ENCODE peak calls at places on chromosomes 12 and 14, in six cellular contexts. C, W, Z, O, U and M are unnamed samples.

GRCh38 chr12:49092086-49092815 is 2.4 kb downstream of the DHH start:
- DNase-seq in C (peak; percentile 62), O (no peak), W (no peak), U (no peak), Z (peak; percentile 90), M (no peak)

GRCh38 chr12:53623526-53623925 is 2.7 kb downstream of the ATF7 start:
- DNase-seq in C (peak; percentile 82), Z (no peak), O (no peak), U (no peak), W (no peak), M (no peak)

GRCh38 chr14:66709292-66709691 is 201.3 kb downstream of the GPHN start:
- DNase-seq in U (no peak), C (peak; percentile 52), Z (no peak), O (no peak), W (no peak), M (no peak)

GRCh38 chr14:63383776-63384367 is 65.1 kb upstream of the GPHB5 start:
- DNase-seq in U (peak; percentile 8), W (no peak), O (peak; percentile 17), Z (no peak), C (no peak), M (no peak)

GRCh38 chr14:71703477-71703876 is 228.8 kb upstream of the RGS6 start:
- DNase-seq in W (no peak), U (no peak), O (no peak), Z (no peak), C (no peak), M (no peak)

GRCh38 chr14:97707603-97708002 is 910.4 kb downstream of the VRK1 start:
- DNase-seq in U (no peak), O (peak; percentile 40), Z (no peak), W (no peak), C (no peak), M (peak; percentile 39)

GRCh38 chr12:112285600-112286401 is 96.4 kb downstream of the HECTD4 start:
- DNase-seq in C (no peak), U (no peak), O (no peak), W (no peak), Z (no peak), M (no peak)

GRCh38 chr14:85252011-85252410 is 277.9 kb upstream of the FLRT2 start:
- DNase-seq in O (no peak), C (peak; percentile 84), Z (no peak), W (no peak), U (no peak), M (no peak)

GRCh38 chr12:1346126-1346525 is 248.3 kb downstream of the FBXL14 start:
- DNase-seq in Z (no peak), W (no peak), C (no peak), U (no peak), O (no peak), M (no peak)

GRCh38 chr12:132534076-132534475 is 44.1 kb downstream of the FBRSL1 start:
- DNase-seq in C (no peak), O (no peak), U (no peak), Z (no peak), W (no peak), M (no peak)

GRCh38 chr14:74713395-74713735 is 421 bp downstream of the FCF1 start:
- DNase-seq in C (no peak), Z (no peak), O (no peak), U (no peak), W (no peak), M (no peak)

GRCh38 chr14:56812364-56813103 is 2.3 kb upstream of the OTX2 start:
- DNase-seq in C (no peak), W (no peak), O (no peak), Z (no peak), U (no peak), M (no peak)

GRCh38 chr12:125633686-125634085 is 568.5 kb downstream of the AACS start:
- DNase-seq in Z (no peak), O (no peak), U (no peak), W (no peak), C (no peak), M (no peak)

GRCh38 chr14:32382704-32383103 is 53.6 kb downstream of the AKAP6 start:
- DNase-seq in W (no peak), U (no peak), O (no peak), C (no peak), Z (peak; percentile 36), M (no peak)

GRCh38 chr14:103501041-103501870 is 21.4 kb downstream of the CKB start:
- DNase-seq in W (no peak), C (no peak), O (no peak), Z (no peak), U (no peak), M (no peak)

GRCh38 chr14:93042968-93043940 is 72.5 kb downstream of the ITPK1 start:
- DNase-seq in O (no peak), U (no peak), W (peak; percentile 59), Z (no peak), C (peak; percentile 22), M (no peak)

GRCh38 chr12:30982413-30982812 is 55.9 kb downstream of the TSPAN11 start:
- DNase-seq in Z (no peak), O (no peak), U (no peak), C (no peak), W (no peak), M (no peak)

GRCh38 chr12:96170762-96171161 is 23.4 kb upstream of the ELK3 start:
- DNase-seq in W (no peak), U (no peak), Z (no peak), O (no peak), C (no peak), M (no peak)

GRCh38 chr12:20212036-20212435 is 156.3 kb upstream of the PDE3A start:
- DNase-seq in W (no peak), O (no peak), C (peak; percentile 70), Z (no peak), U (no peak), M (no peak)

GRCh38 chr14:93742761-93743160 is 45.5 kb downstream of the PRIMA1 start:
- DNase-seq in Z (no peak), W (no peak), O (no peak), C (no peak), U (no peak), M (no peak)

GRCh38 chr12:28024231-28024995 is 51.9 kb upstream of the PTHLH start:
- DNase-seq in U (no peak), W (no peak), O (no peak), Z (no peak), C (peak; percentile 17), M (no peak)

GRCh38 chr14:76929927-76930326 is 98.6 kb downstream of the IRF2BPL start:
- DNase-seq in Z (peak; percentile 62), C (no peak), W (no peak), U (no peak), O (no peak), M (no peak)

GRCh38 chr12:9615420-9616135 is 7.9 kb upstream of the KLRB1 start:
- DNase-seq in O (no peak), Z (no peak), U (no peak), C (no peak), W (no peak), M (no peak)

GRCh38 chr12:47079894-47080724 is at the start of gene AMIGO2:
- DNase-seq in O (no peak), W (no peak), Z (peak; percentile 64), U (no peak), C (peak; percentile 91), M (no peak)

GRCh38 chr12:25723921-25724491 is 170.9 kb upstream of the LMNTD1 start:
- DNase-seq in Z (no peak), W (no peak), C (no peak), O (no peak), U (no peak), M (no peak)

GRCh38 chr14:35287481-35288013 is 4.6 kb upstream of the PSMA6 start:
- DNase-seq in O (peak; percentile 55), Z (no peak), C (peak; percentile 49), U (no peak), W (no peak), M (no peak)

GRCh38 chr12:46089414-46090162 is 99.2 kb upstream of the SCAF11 start:
- DNase-seq in O (no peak), W (no peak), C (no peak), Z (no peak), U (no peak), M (no peak)

GRCh38 chr12:102406033-102406584 is 74.3 kb downstream of the IGF1 start:
- DNase-seq in Z (no peak), W (no peak), U (no peak), O (peak; percentile 77), C (peak; percentile 9), M (no peak)

GRCh38 chr14:104187121-104187889 is 48.9 kb downstream of the KIF26A start:
- DNase-seq in W (no peak), O (no peak), U (no peak), C (no peak), Z (no peak), M (no peak)

GRCh38 chr14:74085828-74086227 is 1.1 kb downstream of the LIN52 start:
- DNase-seq in W (no peak), O (peak; percentile 52), C (no peak), Z (no peak), U (peak; percentile 15), M (no peak)

GRCh38 chr14:75831455-75831854 is 150.3 kb downstream of the TGFB3 start:
- DNase-seq in W (peak; percentile 76), U (no peak), Z (no peak), C (no peak), O (no peak), M (no peak)

GRCh38 chr14:23297878-23298277 is 4.8 kb downstream of the PPP1R3E start:
- DNase-seq in U (no peak), Z (no peak), C (no peak), W (no peak), O (no peak), M (no peak)

GRCh38 chr12:76470028-76470939 is 89.3 kb downstream of the OSBPL8 start:
- DNase-seq in C (peak; percentile 68), W (no peak), O (peak; percentile 25), U (no peak), Z (no peak), M (no peak)

DNA sequence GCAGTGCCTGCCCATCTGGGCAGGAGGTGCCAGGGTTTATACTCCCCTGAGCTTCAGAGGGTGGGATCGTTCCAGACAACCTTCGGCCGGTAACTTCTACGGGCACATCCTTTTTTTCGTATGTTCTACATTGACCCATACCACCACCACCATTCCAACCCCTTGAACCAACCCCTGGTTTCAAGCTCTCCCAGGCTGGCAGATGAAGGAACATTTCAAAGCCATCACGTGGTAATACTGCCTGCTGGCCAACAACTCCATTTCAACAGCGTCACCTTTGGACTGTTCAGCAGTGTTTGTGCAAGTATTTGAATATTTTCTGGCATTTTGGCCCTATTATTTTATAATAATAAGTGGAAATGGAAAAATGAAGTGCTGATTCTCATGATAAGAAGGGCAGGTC is 162.3 kb downstream of the ZFP36L1 start:
- DNase-seq in U (no peak), Z (no peak), W (no peak), C (no peak), O (no peak), M (peak; percentile 84)
- TF ChIP-seq POLR2AphosphoS5 in U (no peak), Z (no peak), W (no peak), C (no peak), O (no peak), M (peak; percentile 24)

GRCh38 chr14:50050171-50050570 is 66.2 kb downstream of the VCPKMT start:
- DNase-seq in W (no peak), O (no peak), C (no peak), Z (no peak), U (no peak), M (no peak)
- TF ChIP-seq POLR2AphosphoS5 in W (no peak), O (no peak), C (no peak), Z (no peak), U (no peak), M (no peak)

GRCh38 chr14:64569108-64570045 is 19.6 kb downstream of the PPP1R36 start:
- DNase-seq in W (no peak), U (no peak), C (peak; percentile 91), Z (peak; percentile 19), O (no peak), M (no peak)
- TF ChIP-seq POLR2AphosphoS5 in W (no peak), U (no peak), C (no peak), Z (no peak), O (no peak), M (peak; percentile 80)

GRCh38 chr14:100900837-100901390 is 2.6 kb downstream of the RTL1 start:
- DNase-seq in O (no peak), C (peak; percentile 8), Z (peak; percentile 80), W (peak; percentile 47), U (no peak), M (peak; percentile 79)
- TF ChIP-seq POLR2AphosphoS5 in O (no peak), C (no peak), Z (no peak), W (no peak), U (no peak), M (no peak)